ENCODE peak calls at places on chromosomes 4 and X, in five cellular contexts. E, W, G, V and R are unnamed samples.

GRCh38 chrX:153926863-153927685 is 1.0 kb upstream of the ARHGAP4 start:
- DNase-seq in E (no peak), W (peak), G (peak), V (peak), R (no peak)

GRCh38 chrX:66000178-66000577 is 39.7 kb downstream of the VSIG4 start:
- DNase-seq in E (no peak), W (no peak), G (no peak), V (no peak), R (no peak)

GRCh38 chr4:152817331-152817730 is 37.6 kb downstream of the ARFIP1 start:
- DNase-seq in E (no peak), W (peak), G (no peak), V (no peak), R (peak)

GRCh38 chr4:43132010-43132582 is 239.6 kb downstream of the GRXCR1 start:
- DNase-seq in E (no peak), W (peak), G (peak), V (peak), R (peak)

GRCh38 chrX:13699183-13699826 is 10.4 kb downstream of the RAB9A start:
- DNase-seq in E (no peak), W (peak), G (no peak), V (no peak), R (peak)

GRCh38 chr4:47010347-47011188 is 17.2 kb upstream of the GABRA4 start:
- DNase-seq in E (no peak), W (no peak), G (no peak), V (no peak), R (peak)

GRCh38 chrX:41923925-41924693 is 755 bp upstream of the CASK start:
- DNase-seq in E (no peak), W (peak), G (peak), V (peak), R (peak)

GRCh38 chr4:101693842-101694398 is 96.6 kb upstream of the BANK1 start:
- DNase-seq in E (no peak), W (no peak), G (no peak), V (no peak), R (no peak)

GRCh38 chr4:141375855-141376254 is 155.2 kb downstream of the ZNF330 start:
- DNase-seq in E (no peak), W (peak), G (peak), V (peak), R (peak)

GRCh38 chr4:111579767-111580166 is 565.5 kb upstream of the FAM241A start:
- DNase-seq in E (no peak), W (no peak), G (no peak), V (no peak), R (no peak)

GRCh38 chr4:1357356-1358248 is 10.6 kb downstream of the UVSSA start:
- DNase-seq in E (no peak), W (no peak), G (no peak), V (no peak), R (no peak)

GRCh38 chrX:19866626-19867410 is 20.6 kb downstream of the SH3KBP1 start:
- DNase-seq in E (no peak), W (no peak), G (no peak), V (no peak), R (no peak)

GRCh38 chr4:132065940-132066495 is 1083.1 kb upstream of the PCDH10 start:
- DNase-seq in E (no peak), W (peak), G (no peak), V (no peak), R (peak)

GRCh38 chr4:145154573-145154972 is 25.8 kb downstream of the OTUD4 start:
- DNase-seq in E (no peak), W (peak), G (peak), V (no peak), R (peak)

GRCh38 chrX:15744181-15744867 is 6.3 kb downstream of the CA5B start:
- DNase-seq in E (no peak), W (peak), G (no peak), V (peak), R (no peak)

GRCh38 chr4:37803348-37803973 is 23.0 kb upstream of the PGM2 start:
- DNase-seq in E (no peak), W (peak), G (no peak), V (peak), R (peak)

GRCh38 chr4:157421365-157421764 is 200.8 kb downstream of the GRIA2 start:
- DNase-seq in E (no peak), W (no peak), G (no peak), V (no peak), R (no peak)

GRCh38 chr4:74970577-74970976 is 37.7 kb downstream of the PARM1 start:
- DNase-seq in E (no peak), W (no peak), G (no peak), V (no peak), R (no peak)

GRCh38 chrX:110847334-110847733 is 51.7 kb upstream of the CHRDL1 start:
- DNase-seq in E (no peak), W (peak), G (no peak), V (peak), R (peak)

GRCh38 chr4:5758741-5759140 is 47.7 kb downstream of the EVC start:
- DNase-seq in E (no peak), W (peak), G (no peak), V (peak), R (peak)

GRCh38 chr4:6937748-6938147 is 28.1 kb downstream of the TBC1D14 start:
- DNase-seq in E (no peak), W (no peak), G (no peak), V (no peak), R (no peak)